ENCODE peak calls at places on chromosome 19, in six cellular contexts. P is heart right ventricle, Z is tibial nerve, D is H9, Q is astrocyte of the spinal cord, X is neural progenitor cell. A is an unnamed sample.

GRCh38 chr19:43765109-43765876 is 10.5 kb upstream of the SMG9 start:
- DNase-seq in P (peak; percentile 32), Z (peak; percentile 21), D (peak; percentile 60), Q (peak; percentile 97), X (no peak), A (peak; percentile 90)

GRCh38 chr19:51296331-51297093 is 14.9 kb upstream of the IGLON5 start:
- DNase-seq in P (no peak), Z (no peak), D (peak; percentile 49), Q (no peak), X (peak; percentile 33), A (no peak)

GRCh38 chr19:5952193-5953033 is 25.5 kb downstream of the RANBP3 start:
- DNase-seq in P (no peak), Z (no peak), D (no peak), Q (no peak), X (no peak), A (no peak)

GRCh38 chr19:3397266-3398022 is 31.1 kb downstream of the NFIC start:
- DNase-seq in P (peak; percentile 54), Z (no peak), D (peak; percentile 61), Q (peak; percentile 18), X (peak; percentile 30), A (no peak)

GRCh38 chr19:42374826-42375376 is 15.2 kb downstream of the CNFN start:
- DNase-seq in P (no peak), Z (no peak), D (no peak), Q (no peak), X (no peak), A (no peak)

GRCh38 chr19:36986601-36987000 is 70.5 kb downstream of the ZNF568 start:
- DNase-seq in P (no peak), Z (no peak), D (no peak), Q (no peak), X (no peak), A (no peak)

GRCh38 chr19:46618670-46619231 is 6.1 kb downstream of the PTGIR start:
- DNase-seq in P (no peak), Z (no peak), D (no peak), Q (no peak), X (no peak), A (peak; percentile 51)

GRCh38 chr19:48206402-48207093 is 36.1 kb downstream of the ZSWIM9 start:
- DNase-seq in P (no peak), Z (no peak), D (no peak), Q (no peak), X (no peak), A (no peak)

GRCh38 chr19:43126720-43127119 is 44.2 kb upstream of the PSG2 start:
- DNase-seq in P (no peak), Z (no peak), D (no peak), Q (no peak), X (no peak), A (no peak)

GRCh38 chr19:3243851-3244700 is 19.6 kb downstream of the CELF5 start:
- DNase-seq in P (peak; percentile 29), Z (no peak), D (peak; percentile 64), Q (peak; percentile 43), X (peak; percentile 89), A (no peak)

GRCh38 chr19:3132971-3133792 is 2.7 kb upstream of the GNA15 start:
- DNase-seq in P (peak; percentile 37), Z (peak; percentile 21), D (peak; percentile 31), Q (peak; percentile 81), X (no peak), A (peak; percentile 88)

GRCh38 chr19:17107546-17108452 is 32.2 kb downstream of the MYO9B start:
- DNase-seq in P (peak; percentile 80), Z (peak; percentile 51), D (no peak), Q (peak; percentile 99), X (no peak), A (peak; percentile 98)

GRCh38 chr19:1813197-1813836 is 1.2 kb upstream of the ATP8B3 start:
- DNase-seq in P (no peak), Z (no peak), D (no peak), Q (no peak), X (no peak), A (no peak)

GRCh38 chr19:1810439-1811160 is 1.5 kb downstream of the ATP8B3 start:
- DNase-seq in P (no peak), Z (no peak), D (peak; percentile 26), Q (no peak), X (no peak), A (no peak)

GRCh38 chr19:1812426-1813196 is 535 bp upstream of the ATP8B3 start:
- DNase-seq in P (peak; percentile 93), Z (peak; percentile 86), D (peak; percentile 99), Q (peak; percentile 95), X (peak; percentile 96), A (peak; percentile 96)

GRCh38 chr19:1811472-1811894 is 593 bp downstream of the ATP8B3 start:
- DNase-seq in P (peak; percentile 62), Z (peak; percentile 25), D (no peak), Q (peak; percentile 50), X (no peak), A (peak; percentile 72)

GRCh38 chr19:1811942-1812425 is at the start of gene ATP8B3:
- DNase-seq in P (peak; percentile 88), Z (no peak), D (no peak), Q (no peak), X (no peak), A (no peak)
- TF ChIP-seq CTCF in P (no peak), Z (peak; percentile 30), D (peak; percentile 54), Q (no peak), X (peak; percentile 37), A (peak; percentile 19)

DNA sequence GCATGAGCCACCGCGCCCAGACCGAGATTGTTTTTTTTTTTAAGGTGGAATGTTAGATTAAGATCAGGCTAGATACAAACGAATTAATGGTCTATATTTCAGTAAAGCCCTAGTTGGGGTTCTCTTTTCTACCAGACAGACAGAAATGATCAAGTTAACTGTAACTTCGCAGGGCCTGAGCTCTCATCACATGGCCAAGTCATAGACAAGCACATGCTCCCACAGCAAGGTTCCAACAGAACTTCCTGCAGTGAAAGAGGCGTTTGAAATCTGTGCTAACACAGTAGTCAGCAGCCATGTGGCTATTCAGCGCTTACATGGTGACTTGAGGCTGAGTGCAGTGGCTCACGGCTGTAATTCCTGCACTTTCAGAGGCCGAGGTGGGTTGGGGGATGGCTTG is 34.7 kb upstream of the SEMA6B start:
- DNase-seq in P (no peak), Z (no peak), D (no peak), Q (no peak), X (no peak), A (no peak)
- TF ChIP-seq CTCF in P (no peak), Z (no peak), D (no peak), Q (no peak), X (no peak), A (no peak)

GRCh38 chr19:38557205-38557799 is 60.5 kb downstream of the MAP4K1 start:
- DNase-seq in P (no peak), Z (no peak), D (no peak), Q (no peak), X (no peak), A (no peak)

GRCh38 chr19:38554676-38555141 is 63.0 kb downstream of the MAP4K1 start:
- DNase-seq in P (no peak), Z (no peak), D (no peak), Q (no peak), X (no peak), A (no peak)

GRCh38 chr19:38559428-38560401 is 58.0 kb downstream of the MAP4K1 start:
- DNase-seq in P (no peak), Z (no peak), D (no peak), Q (no peak), X (no peak), A (no peak)

GRCh38 chr19:38555200-38555599 is 62.6 kb downstream of the MAP4K1 start:
- DNase-seq in P (no peak), Z (no peak), D (no peak), Q (no peak), X (no peak), A (no peak)

DNA sequence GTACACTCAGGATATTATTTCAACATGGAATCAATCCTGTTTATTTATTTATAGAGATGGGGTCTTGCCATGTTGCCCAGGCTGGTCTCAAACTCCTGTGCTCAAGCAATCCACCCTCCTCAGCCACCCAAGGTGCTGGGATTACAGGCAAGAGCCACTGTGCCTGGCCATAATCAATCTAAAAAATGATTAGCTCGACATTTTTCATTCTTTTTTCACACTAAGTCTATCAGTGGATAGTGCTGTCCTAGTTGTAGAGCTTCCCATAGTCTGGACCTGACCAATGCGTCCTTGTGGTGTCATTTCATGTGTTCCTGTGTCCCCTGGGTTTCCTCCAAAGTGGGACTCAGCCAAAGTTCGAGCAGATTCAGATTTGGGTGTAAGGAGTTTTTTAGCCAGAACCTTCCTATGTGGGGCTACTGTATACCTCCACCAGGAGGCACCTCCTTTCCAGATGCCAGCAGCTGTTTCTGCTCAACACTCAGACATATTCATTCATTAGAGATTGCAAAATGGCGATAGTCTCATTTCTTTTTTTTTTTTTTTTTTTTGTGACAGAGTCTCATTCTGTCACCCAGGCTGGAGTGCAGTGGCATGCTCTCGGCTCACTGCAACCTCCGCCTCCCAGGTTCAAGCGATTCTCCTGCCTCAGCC is 61.1 kb downstream of the MAP4K1 start:
- DNase-seq in P (no peak), Z (no peak), D (no peak), Q (no peak), X (no peak), A (no peak)
- TF ChIP-seq CTCF in P (no peak), Z (no peak), D (peak; percentile 40), Q (no peak), X (peak; percentile 7), A (peak; percentile 8)

GRCh38 chr19:10226021-10226375 is 5.1 kb downstream of the S1PR2 start:
- DNase-seq in P (peak; percentile 35), Z (no peak), D (no peak), Q (no peak), X (no peak), A (no peak)

GRCh38 chr19:10228925-10229324 is 2.2 kb downstream of the S1PR2 start:
- DNase-seq in P (no peak), Z (peak; percentile 31), D (peak; percentile 66), Q (no peak), X (peak; percentile 67), A (no peak)

GRCh38 chr19:10226376-10227214 is 4.5 kb downstream of the S1PR2 start:
- DNase-seq in P (peak; percentile 79), Z (peak; percentile 80), D (no peak), Q (peak; percentile 47), X (no peak), A (no peak)

GRCh38 chr19:10228393-10228792 is 2.7 kb downstream of the S1PR2 start:
- DNase-seq in P (no peak), Z (no peak), D (no peak), Q (no peak), X (no peak), A (no peak)

GRCh38 chr19:10227215-10227971 is 3.7 kb downstream of the S1PR2 start:
- DNase-seq in P (peak; percentile 53), Z (peak; percentile 50), D (peak; percentile 55), Q (no peak), X (no peak), A (no peak)
- TF ChIP-seq CTCF in P (no peak), Z (peak; percentile 40), D (peak; percentile 41), Q (peak; percentile 6), X (peak; percentile 17), A (no peak)